ENCODE peak calls at places on chromosomes 4 and X, in five cellular contexts. V is BJ, X is Right ventricle myocardium inferior, L is NCI-H1417, D is fibroblast of the conjunctiva. M is an unnamed sample.

GRCh38 chrX:149497626-149498025 is 7.5 kb downstream of the IDS start:
- DNase-seq in V (peak), X (no peak), L (no peak), D (peak), M (no peak)

GRCh38 chr4:113905301-113905700 is 74.1 kb downstream of the ARSJ start:
- DNase-seq in V (no peak), X (no peak), L (no peak), D (no peak), M (no peak)

GRCh38 chr4:176875026-176875425 is 82.3 kb upstream of the VEGFC start:
- DNase-seq in V (no peak), X (no peak), L (no peak), D (no peak), M (no peak)

GRCh38 chrX:68433155-68433980 is at the start of gene OPHN1:
- DNase-seq in V (no peak), X (peak), L (peak), D (peak), M (peak)

GRCh38 chr4:183960912-183961569 is 55.9 kb downstream of the STOX2 start:
- DNase-seq in V (no peak), X (peak), L (peak), D (no peak), M (no peak)

GRCh38 chr4:89001647-89002518 is 55.1 kb downstream of the FAM13A start:
- DNase-seq in V (no peak), X (no peak), L (peak), D (no peak), M (no peak)

GRCh38 chrX:154534526-154535322 is 11.9 kb downstream of the G6PD start:
- DNase-seq in V (no peak), X (peak), L (peak), D (peak), M (peak)

GRCh38 chrX:3962511-3963350 is 249.3 kb upstream of the PRKX start:
- DNase-seq in V (no peak), X (no peak), L (peak), D (no peak), M (no peak)

GRCh38 chr4:106766519-106766918 is 269.6 kb downstream of the DKK2 start:
- DNase-seq in V (peak), X (no peak), L (no peak), D (no peak), M (no peak)

GRCh38 chr4:166172619-166173018 is 299.6 kb downstream of the TLL1 start:
- DNase-seq in V (no peak), X (no peak), L (no peak), D (no peak), M (no peak)

GRCh38 chr4:25760048-25760447 is 102.7 kb downstream of the SEL1L3 start:
- DNase-seq in V (no peak), X (no peak), L (no peak), D (no peak), M (no peak)

GRCh38 chr4:7539659-7540058 is 104.9 kb upstream of the PSAPL1 start:
- DNase-seq in V (no peak), X (no peak), L (peak), D (no peak), M (peak)

M was measured in ovary.